ENCODE peak calls at places on chromosomes 1 and 21, in eight cellular contexts. B is GM23338; W is CD8-positive, alpha-beta T cell; F is H1; O is heart left ventricle; U is IMR-90; V is OCI-LY7; S is lower lobe of right lung. D is an unnamed sample.

GRCh38 chr1:224459051-224459450 is 24.5 kb upstream of the WDR26 start:
- DNase-seq in B (no peak), W (no peak), F (no peak), O (no peak), U (no peak), V (no peak), S (no peak), D (no peak)

GRCh38 chr1:3494321-3495308 is 40.1 kb downstream of the ARHGEF16 start:
- DNase-seq in B (no peak), W (no peak), F (no peak), O (no peak), U (no peak), V (no peak), S (no peak), D (no peak)

GRCh38 chr1:224856973-224857372 is 72.5 kb upstream of the DNAH14 start:
- DNase-seq in B (no peak), W (no peak), F (no peak), O (no peak), U (no peak), V (no peak), S (no peak), D (no peak)

GRCh38 chr1:7220007-7220406 is 434.8 kb downstream of the CAMTA1 start:
- DNase-seq in B (no peak), W (no peak), F (no peak), O (no peak), U (peak), V (no peak), S (no peak), D (no peak)

GRCh38 chr1:212453156-212453857 is 20.6 kb downstream of the NENF start:
- DNase-seq in B (no peak), W (no peak), F (no peak), O (no peak), U (no peak), V (no peak), S (no peak), D (no peak)

GRCh38 chr1:228990906-228991569 is 255.8 kb downstream of the RHOU start:
- DNase-seq in B (no peak), W (no peak), F (no peak), O (no peak), U (no peak), V (no peak), S (no peak), D (no peak)

GRCh38 chr1:41645062-41645461 is 160.6 kb upstream of the EDN2 start:
- DNase-seq in B (no peak), W (no peak), F (no peak), O (no peak), U (no peak), V (no peak), S (no peak), D (no peak)

GRCh38 chr1:228109073-228109961 is at the start of gene MRPL55:
- DNase-seq in B (peak), W (peak), F (peak), O (peak), U (peak), V (peak), S (peak), D (peak)

GRCh38 chr1:186983327-186983726 is 154.6 kb downstream of the PLA2G4A start:
- DNase-seq in B (no peak), W (no peak), F (no peak), O (peak), U (peak), V (no peak), S (peak), D (no peak)

GRCh38 chr1:58249729-58250586 is 296.6 kb downstream of the OMA1 start:
- DNase-seq in B (peak), W (no peak), F (peak), O (peak), U (peak), V (no peak), S (no peak), D (peak)

GRCh38 chr1:157151506-157151905 is 13.3 kb upstream of the ETV3 start:
- DNase-seq in B (no peak), W (no peak), F (no peak), O (no peak), U (no peak), V (no peak), S (no peak), D (no peak)

GRCh38 chr1:230073371-230074035 is 6.5 kb downstream of the GALNT2 start:
- DNase-seq in B (no peak), W (no peak), F (no peak), O (no peak), U (peak), V (no peak), S (no peak), D (no peak)

GRCh38 chr1:245116131-245116530 is 38.7 kb upstream of the KIF26B start:
- DNase-seq in B (no peak), W (no peak), F (no peak), O (no peak), U (no peak), V (no peak), S (no peak), D (no peak)

GRCh38 chr1:58583496-58583895 is 6.4 kb upstream of the TACSTD2 start:
- DNase-seq in B (no peak), W (no peak), F (no peak), O (no peak), U (no peak), V (no peak), S (no peak), D (no peak)

GRCh38 chr1:9410737-9411297 is 118.1 kb downstream of the SPSB1 start:
- DNase-seq in B (peak), W (no peak), F (no peak), O (no peak), U (peak), V (peak), S (no peak), D (no peak)

GRCh38 chr1:15799004-15799867 is 8.2 kb downstream of the UQCRHL start:
- DNase-seq in B (peak), W (no peak), F (no peak), O (peak), U (peak), V (no peak), S (peak), D (no peak)

GRCh38 chr1:222382171-222382570 is 165.7 kb downstream of the HHIPL2 start:
- DNase-seq in B (no peak), W (no peak), F (no peak), O (no peak), U (no peak), V (no peak), S (no peak), D (no peak)
- H3K27ac ChIP-seq in B (no peak), W (no peak), F (no peak), O (no peak), U (no peak), V (no peak), S (no peak), D (no peak)

GRCh38 chr1:48216276-48216675 is 6.2 kb upstream of the SLC5A9 start:
- DNase-seq in B (no peak), W (no peak), F (no peak), O (no peak), U (no peak), V (no peak), S (no peak), D (peak)

GRCh38 chr1:48214820-48215219 is 7.7 kb upstream of the SLC5A9 start:
- DNase-seq in B (no peak), W (no peak), F (no peak), O (no peak), U (no peak), V (no peak), S (no peak), D (no peak)

GRCh38 chr1:48216941-48217340 is 5.6 kb upstream of the SLC5A9 start:
- DNase-seq in B (no peak), W (no peak), F (no peak), O (no peak), U (no peak), V (no peak), S (no peak), D (no peak)

GRCh38 chr1:48217861-48218260 is 4.7 kb upstream of the SLC5A9 start:
- DNase-seq in B (no peak), W (no peak), F (no peak), O (no peak), U (no peak), V (no peak), S (no peak), D (no peak)

DNA sequence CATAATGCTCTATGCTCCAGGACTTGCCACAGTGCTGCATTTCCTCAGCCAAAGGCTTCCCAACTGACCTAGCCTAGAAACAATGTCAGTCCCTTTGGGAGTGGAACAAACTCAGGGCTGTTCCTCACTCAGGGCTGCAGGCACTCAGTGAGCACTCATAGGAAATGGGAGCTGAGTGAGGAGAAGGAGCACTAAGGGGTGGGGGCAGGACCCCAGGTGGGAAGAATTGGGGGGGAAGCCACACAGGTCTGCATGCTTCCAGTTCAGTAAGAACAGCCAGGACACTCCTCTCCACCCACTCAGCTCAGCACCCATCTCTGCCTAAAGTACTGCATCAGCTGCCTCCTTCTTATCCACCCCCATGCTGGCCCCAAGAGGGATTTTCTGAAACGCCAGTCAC is 7.3 kb upstream of the SLC5A9 start:
- DNase-seq in B (no peak), W (no peak), F (no peak), O (no peak), U (no peak), V (no peak), S (no peak), D (no peak)
- H3K27ac ChIP-seq in B (no peak), W (no peak), F (no peak), O (no peak), U (no peak), V (no peak), S (no peak), D (no peak)

DNA sequence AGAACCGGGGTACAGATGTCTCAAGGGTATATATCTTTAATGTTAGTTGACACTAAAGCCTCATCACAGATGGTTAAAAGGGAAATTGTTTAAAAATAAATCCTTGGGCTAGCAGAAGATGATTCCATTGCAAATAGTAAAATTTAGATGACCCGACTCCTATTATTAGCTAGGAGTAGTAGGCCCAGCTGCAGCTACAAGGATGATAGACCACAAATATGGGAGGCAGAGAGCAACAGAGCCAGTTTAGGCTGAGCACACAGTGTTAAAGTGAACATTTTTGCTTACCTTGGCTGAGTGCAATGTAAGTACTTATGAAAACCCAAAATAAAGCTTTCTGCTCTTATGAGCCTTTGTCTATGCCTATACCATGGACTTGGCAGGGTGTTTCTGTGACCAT is 100.5 kb upstream of the COL11A1 start:
- DNase-seq in B (no peak), W (no peak), F (no peak), O (no peak), U (no peak), V (no peak), S (no peak), D (no peak)
- H3K27ac ChIP-seq in B (no peak), W (no peak), F (no peak), O (no peak), U (no peak), V (no peak), S (no peak), D (no peak)

GRCh38 chr1:2054560-2054959 is 4.3 kb downstream of the PRKCZ start:
- DNase-seq in B (no peak), W (no peak), F (no peak), O (peak), U (no peak), V (no peak), S (no peak), D (no peak)

GRCh38 chr1:2053217-2053616 is 3.0 kb downstream of the PRKCZ start:
- DNase-seq in B (no peak), W (no peak), F (no peak), O (peak), U (no peak), V (no peak), S (no peak), D (no peak)

GRCh38 chr1:2052756-2053155 is 2.5 kb downstream of the PRKCZ start:
- DNase-seq in B (no peak), W (no peak), F (no peak), O (peak), U (no peak), V (no peak), S (no peak), D (no peak)

GRCh38 chr1:2052096-2052569 is 1.9 kb downstream of the PRKCZ start:
- DNase-seq in B (no peak), W (peak), F (no peak), O (peak), U (no peak), V (no peak), S (no peak), D (no peak)

DNA sequence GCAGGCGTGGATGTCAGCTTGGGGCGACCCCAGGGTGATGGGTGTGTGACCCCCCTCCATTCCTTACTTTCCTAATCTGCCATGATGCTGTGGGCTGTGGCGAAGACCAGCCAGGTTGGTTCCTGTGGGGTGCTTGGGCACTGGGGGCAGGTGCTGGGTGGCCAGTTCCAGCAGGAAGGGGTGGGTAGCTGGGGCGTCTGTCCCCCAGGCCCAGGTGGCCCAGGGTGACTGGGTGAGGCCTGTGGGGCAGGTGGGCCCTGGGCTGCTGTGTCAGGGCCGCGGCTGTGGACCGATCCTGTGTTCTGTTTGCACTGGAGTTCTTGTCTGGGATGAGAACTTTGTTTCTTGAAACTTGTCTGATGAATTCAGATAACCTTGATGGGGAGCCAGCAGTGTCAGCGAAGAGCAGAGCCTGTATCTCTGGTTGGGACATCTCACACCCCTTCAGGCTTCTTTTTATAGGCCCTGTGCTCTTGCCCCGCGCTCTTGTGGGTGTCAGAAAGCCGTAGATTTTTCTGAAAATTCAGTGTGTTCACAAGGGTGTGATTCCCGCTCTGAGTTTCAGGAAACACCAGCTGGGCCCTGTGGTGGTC is 3.7 kb downstream of the PRKCZ start:
- DNase-seq in B (no peak), W (no peak), F (no peak), O (peak), U (no peak), V (no peak), S (no peak), D (no peak)
- H3K27ac ChIP-seq in B (no peak), W (no peak), F (no peak), O (no peak), U (no peak), V (no peak), S (peak), D (no peak)

GRCh38 chr1:204293605-204294365 is 65.9 kb downstream of the PLEKHA6 start:
- DNase-seq in B (no peak), W (no peak), F (no peak), O (peak), U (peak), V (no peak), S (no peak), D (no peak)

GRCh38 chr1:204294371-204294770 is 65.4 kb downstream of the PLEKHA6 start:
- DNase-seq in B (no peak), W (no peak), F (no peak), O (peak), U (peak), V (no peak), S (no peak), D (no peak)

GRCh38 chr1:204292733-204293132 is 67.0 kb downstream of the PLEKHA6 start:
- DNase-seq in B (no peak), W (no peak), F (no peak), O (peak), U (no peak), V (no peak), S (no peak), D (no peak)

GRCh38 chr1:204296431-204296988 is 63.2 kb downstream of the PLEKHA6 start:
- DNase-seq in B (peak), W (no peak), F (no peak), O (peak), U (peak), V (no peak), S (no peak), D (peak)

GRCh38 chr1:204295666-204296065 is 64.1 kb downstream of the PLEKHA6 start:
- DNase-seq in B (no peak), W (no peak), F (no peak), O (no peak), U (no peak), V (no peak), S (no peak), D (no peak)
- H3K27ac ChIP-seq in B (no peak), W (no peak), F (no peak), O (peak), U (peak), V (no peak), S (peak), D (no peak)

DNA sequence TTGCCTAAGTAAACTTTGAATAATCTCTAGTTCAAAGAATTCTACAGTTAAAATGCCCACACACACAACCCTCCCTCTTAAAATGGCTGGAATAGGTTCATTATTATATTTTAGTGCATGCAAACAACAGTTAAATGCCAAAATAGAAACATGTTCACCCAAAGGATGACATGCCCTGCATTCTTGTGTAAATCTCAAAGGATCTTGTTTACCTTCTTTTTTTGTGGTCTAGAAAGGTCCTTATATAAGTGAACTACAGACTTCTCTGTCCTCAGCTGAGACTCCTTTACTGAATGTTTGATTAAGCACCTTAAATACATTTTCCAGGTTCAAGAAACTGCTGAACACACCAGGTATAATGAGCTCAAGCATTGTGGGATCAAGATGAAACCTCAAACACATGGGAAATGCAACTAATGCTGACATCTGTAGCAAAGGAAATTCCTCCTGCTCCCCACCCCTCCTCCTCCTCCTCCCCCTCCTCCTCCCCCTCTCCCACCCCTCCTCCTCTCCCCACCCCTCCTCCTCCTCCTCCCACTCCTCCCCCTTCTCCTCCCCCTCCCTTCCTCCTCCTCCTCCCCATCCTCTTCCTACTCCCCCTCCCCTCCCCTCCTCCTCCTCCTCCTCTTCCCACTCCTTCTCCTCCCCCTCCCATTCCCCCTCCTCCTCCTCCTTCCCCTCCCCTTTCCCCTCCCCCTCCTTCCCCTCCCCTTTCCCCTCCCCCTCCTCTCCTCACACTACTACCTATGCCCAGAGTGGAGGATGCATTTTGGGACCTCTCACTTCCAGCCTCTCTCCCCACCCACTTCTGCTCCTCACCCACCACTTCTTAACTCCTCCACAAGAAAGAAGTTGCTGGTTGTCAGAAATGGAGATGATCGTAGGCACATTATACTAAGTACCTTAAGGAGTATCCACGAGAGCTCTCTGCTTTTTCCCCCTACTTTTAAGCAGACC is 233.9 kb downstream of the MRPL39 start:
- DNase-seq in B (peak), W (no peak), F (no peak), O (no peak), U (no peak), V (no peak), S (no peak), D (no peak)
- H3K27ac ChIP-seq in B (peak), W (no peak), F (peak), O (no peak), U (peak), V (no peak), S (no peak), D (no peak)

DNA sequence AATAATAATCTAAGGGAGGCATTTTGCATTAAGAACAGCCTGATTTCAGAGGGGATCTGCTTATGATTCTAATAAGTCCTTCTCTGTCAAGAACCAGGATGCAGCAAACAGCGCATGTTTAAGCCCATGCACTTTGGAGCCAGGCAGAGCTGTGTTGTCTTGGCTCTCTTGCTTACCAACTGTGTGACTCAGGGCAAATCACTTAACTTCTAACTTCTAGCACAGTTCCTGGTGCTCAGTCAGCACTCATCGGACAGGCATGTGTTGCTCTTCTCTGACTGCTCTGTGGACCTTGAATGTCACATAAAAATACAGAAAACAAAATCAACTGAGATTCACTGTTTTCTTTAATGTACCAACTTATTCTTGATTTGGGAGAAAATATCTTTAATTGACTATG is 56.4 kb upstream of the CNN3 start:
- DNase-seq in B (no peak), W (no peak), F (no peak), O (peak), U (peak), V (no peak), S (no peak), D (no peak)
- H3K27ac ChIP-seq in B (no peak), W (no peak), F (no peak), O (peak), U (no peak), V (no peak), S (no peak), D (no peak)

DNA sequence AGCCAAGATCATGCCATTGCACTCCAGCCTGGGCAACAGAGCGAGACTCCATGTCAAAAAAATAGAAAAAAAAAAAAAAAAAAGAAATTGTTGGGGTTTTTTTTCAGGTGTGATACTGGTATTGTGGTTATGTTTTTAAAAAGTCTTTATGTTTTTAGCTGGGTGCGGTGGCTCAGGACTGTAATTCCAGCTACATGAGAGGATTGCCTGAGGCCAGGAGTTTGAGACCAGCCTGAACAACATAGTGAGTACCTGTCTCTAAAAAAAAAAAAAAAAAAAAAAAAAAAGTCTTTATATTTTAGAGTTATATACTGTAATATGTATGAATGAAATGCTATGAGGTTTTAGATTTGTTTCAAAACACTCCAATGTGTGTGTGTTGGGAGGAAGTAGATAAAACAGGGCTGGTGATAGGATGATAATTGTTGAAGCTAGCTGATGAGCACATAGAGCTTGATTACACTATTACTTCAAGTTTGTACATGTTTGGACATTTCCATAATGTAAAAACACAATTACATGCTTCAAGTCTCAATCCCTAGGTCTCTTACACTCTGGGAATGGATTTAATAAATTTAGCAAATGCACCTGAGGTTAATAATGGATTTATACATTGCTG is 30.2 kb upstream of the ATP5PO start:
- DNase-seq in B (no peak), W (no peak), F (peak), O (no peak), U (no peak), V (no peak), S (no peak), D (no peak)
- H3K27ac ChIP-seq in B (no peak), W (no peak), F (no peak), O (no peak), U (no peak), V (no peak), S (no peak), D (no peak)

D was measured in WERI-Rb-1.